ENCODE peak calls at places on chromosomes 6 and 20, in five cellular contexts. C is K562, G is adrenal gland, P is mesothelial cell of epicardium, S is cardiac muscle cell. Z is an unnamed sample.

GRCh38 chr20:37392441-37393195 is 46.7 kb downstream of the SRC start:
- DNase-seq in G (no peak), S (no peak), C (peak), P (no peak), Z (no peak)

GRCh38 chr6:121652726-121653623 is 217.5 kb downstream of the GJA1 start:
- DNase-seq in P (no peak), C (no peak), G (peak), S (no peak), Z (peak)

GRCh38 chr6:112416885-112417284 is 69.8 kb downstream of the RFPL4B start:
- DNase-seq in S (no peak), P (no peak), G (no peak), C (no peak), Z (no peak)

GRCh38 chr6:155628315-155628714 is 172.7 kb upstream of the NOX3 start:
- DNase-seq in S (no peak), P (no peak), C (peak), G (no peak), Z (no peak)

GRCh38 chr20:4217349-4217761 is 202.0 kb upstream of the RNF24 start:
- DNase-seq in G (no peak), P (no peak), C (no peak), S (no peak), Z (no peak)

GRCh38 chr6:112235956-112236355 is 18.4 kb downstream of the LAMA4 start:
- DNase-seq in S (no peak), C (no peak), G (no peak), P (no peak), Z (no peak)

GRCh38 chr6:119484598-119484997 is 135.0 kb upstream of the MAN1A1 start:
- DNase-seq in G (peak), S (peak), P (no peak), C (no peak), Z (peak)

GRCh38 chr6:114718716-114719270 is 376.0 kb upstream of the HS3ST5 start:
- DNase-seq in C (no peak), G (no peak), P (no peak), S (no peak), Z (no peak)

GRCh38 chr6:39897699-39898098 is 36.6 kb downstream of the MOCS1 start:
- DNase-seq in P (no peak), S (no peak), G (no peak), C (no peak), Z (no peak)

GRCh38 chr6:138441965-138442364 is 37.9 kb downstream of the HEBP2 start:
- DNase-seq in P (no peak), G (no peak), C (no peak), S (no peak), Z (no peak)

GRCh38 chr6:28643017-28643740 is 117.5 kb downstream of the GPX5 start:
- DNase-seq in C (peak), P (no peak), G (no peak), S (no peak), Z (peak)

GRCh38 chr6:161316531-161316930 is 42.7 kb upstream of the AGPAT4 start:
- DNase-seq in P (no peak), G (no peak), S (no peak), C (no peak), Z (no peak)

GRCh38 chr6:55319961-55320690 is 7.1 kb upstream of the GFRAL start:
- DNase-seq in C (no peak), G (no peak), P (no peak), S (peak), Z (no peak)

GRCh38 chr6:10350720-10351119 is 64.2 kb downstream of the TFAP2A start:
- DNase-seq in S (no peak), C (peak), G (no peak), P (no peak), Z (no peak)

GRCh38 chr6:157239148-157239547 is 84.2 kb downstream of the TMEM242 start:
- DNase-seq in C (no peak), P (no peak), G (no peak), S (no peak), Z (no peak)

GRCh38 chr20:45940053-45940452 is 5.6 kb downstream of the PCIF1 start:
- DNase-seq in G (no peak), C (no peak), S (no peak), P (no peak), Z (no peak)

GRCh38 chr6:13216236-13216933 is 112.0 kb downstream of the TBC1D7 start:
- DNase-seq in P (no peak), G (no peak), C (no peak), S (no peak), Z (no peak)

GRCh38 chr6:17536586-17536985 is 63.5 kb upstream of the FAM8A1 start:
- DNase-seq in S (no peak), P (no peak), C (no peak), G (no peak), Z (no peak)

GRCh38 chr6:16698988-16699868 is 62.0 kb downstream of the ATXN1 start:
- DNase-seq in C (no peak), G (no peak), P (no peak), S (no peak), Z (no peak)

GRCh38 chr6:134063966-134064445 is 11.6 kb upstream of the SLC2A12 start:
- DNase-seq in S (peak), C (peak), G (peak), P (no peak), Z (peak)

GRCh38 chr6:100035873-100036653 is 42.0 kb upstream of the MCHR2 start:
- DNase-seq in C (no peak), S (no peak), G (no peak), P (no peak), Z (no peak)

GRCh38 chr6:15754035-15754705 is 91.3 kb upstream of the DTNBP1 start:
- DNase-seq in S (no peak), P (no peak), G (no peak), C (peak), Z (no peak)

GRCh38 chr6:44569931-44570385 is 182.5 kb downstream of the CDC5L start:
- DNase-seq in S (no peak), G (peak), C (no peak), P (no peak), Z (no peak)

GRCh38 chr6:3176562-3177355 is 19.4 kb upstream of the TUBB2A start:
- DNase-seq in G (peak), P (no peak), S (no peak), C (peak), Z (no peak)

GRCh38 chr20:25300496-25301170 is 52.7 kb downstream of the PYGB start:
- DNase-seq in S (no peak), C (no peak), G (no peak), P (no peak), Z (no peak)

GRCh38 chr6:88374556-88374955 is 208.4 kb upstream of the CNR1 start:
- DNase-seq in C (no peak), S (no peak), P (no peak), G (no peak), Z (no peak)

GRCh38 chr20:25249198-25249931 is 1.5 kb downstream of the PYGB start:
- DNase-seq in P (no peak), G (no peak), S (no peak), C (no peak), Z (no peak)

GRCh38 chr6:96967957-96968871 is 43.7 kb downstream of the KLHL32 start:
- DNase-seq in C (no peak), S (no peak), G (no peak), P (no peak), Z (no peak)

GRCh38 chr6:1612902-1613301 is 3.2 kb downstream of the FOXC1 start:
- DNase-seq in C (no peak), S (no peak), G (no peak), P (no peak), Z (no peak)

GRCh38 chr6:113855500-113856010 is 1.6 kb upstream of the MARCKS start:
- DNase-seq in P (no peak), S (peak), G (no peak), C (peak), Z (peak)

GRCh38 chr6:51257938-51258337 is 439.3 kb downstream of the TFAP2B start:
- DNase-seq in S (no peak), C (no peak), G (no peak), P (no peak), Z (no peak)

GRCh38 chr6:144286503-144287393 is 1.6 kb downstream of the UTRN start:
- DNase-seq in S (peak), G (peak), C (peak), P (peak), Z (peak)

GRCh38 chr6:144007779-144008500 is at the start of gene PLAGL1:
- DNase-seq in G (peak), C (peak), P (peak), S (peak), Z (peak)

GRCh38 chr6:145809211-145809610 is 5.4 kb downstream of the FBXO30 start:
- DNase-seq in C (no peak), P (no peak), S (no peak), G (no peak), Z (no peak)

GRCh38 chr6:56334937-56335336 is 87.6 kb upstream of the COL21A1 start:
- DNase-seq in P (no peak), G (no peak), S (no peak), C (no peak), Z (no peak)

DNA sequence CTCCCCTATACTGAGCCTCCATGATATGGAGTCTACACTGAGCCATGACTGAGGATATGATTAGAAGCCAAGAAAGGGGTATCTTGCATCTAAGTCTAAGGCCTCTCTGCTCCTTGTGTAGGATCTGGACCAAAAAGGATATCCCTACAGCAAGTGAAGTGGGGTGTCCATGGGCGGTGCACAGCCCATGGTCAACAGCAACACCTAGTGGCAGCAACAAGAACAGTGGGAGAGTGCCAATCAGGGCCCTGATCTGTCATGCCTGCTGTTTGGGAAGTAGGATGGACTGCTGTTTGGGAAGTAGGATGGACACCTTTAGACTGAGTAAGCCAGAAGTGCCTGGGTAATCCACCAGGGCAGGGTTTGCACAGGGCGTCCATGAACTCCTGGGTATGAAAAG is 22.4 kb downstream of the PTGIS start:
- DNase-seq in C (peak), G (no peak), P (no peak), S (no peak), Z (no peak)
- TF ChIP-seq CTCF in C (peak), G (no peak), P (no peak), S (peak), Z (peak)

GRCh38 chr6:8814440-8815000 is 379.2 kb upstream of the SLC35B3 start:
- DNase-seq in S (no peak), C (no peak), G (no peak), P (no peak), Z (no peak)
- TF ChIP-seq CTCF in S (no peak), C (no peak), G (no peak), P (no peak), Z (no peak)

DNA sequence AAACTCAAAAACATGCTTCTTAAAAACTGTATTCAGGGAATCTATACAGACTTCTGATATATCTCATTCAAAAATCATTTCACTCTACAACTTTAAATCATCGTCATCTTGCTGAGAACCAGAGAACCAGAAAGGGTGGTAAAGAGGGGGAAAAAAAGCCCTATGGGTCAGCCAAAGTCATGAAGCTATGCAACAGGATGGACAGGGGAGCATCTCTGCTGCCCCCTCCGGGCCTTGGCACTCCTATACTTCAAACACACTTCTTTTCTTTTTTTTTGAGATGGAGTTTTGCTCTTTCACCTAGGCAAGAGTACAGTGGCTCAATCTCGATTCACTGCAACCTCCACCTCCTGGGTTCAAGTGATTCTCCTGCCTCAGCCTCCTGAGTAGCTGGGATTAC is 73.5 kb upstream of the NFATC2 start:
- DNase-seq in C (no peak), P (no peak), S (no peak), G (no peak), Z (no peak)
- TF ChIP-seq CTCF in C (peak), P (no peak), S (no peak), G (no peak), Z (peak)

DNA sequence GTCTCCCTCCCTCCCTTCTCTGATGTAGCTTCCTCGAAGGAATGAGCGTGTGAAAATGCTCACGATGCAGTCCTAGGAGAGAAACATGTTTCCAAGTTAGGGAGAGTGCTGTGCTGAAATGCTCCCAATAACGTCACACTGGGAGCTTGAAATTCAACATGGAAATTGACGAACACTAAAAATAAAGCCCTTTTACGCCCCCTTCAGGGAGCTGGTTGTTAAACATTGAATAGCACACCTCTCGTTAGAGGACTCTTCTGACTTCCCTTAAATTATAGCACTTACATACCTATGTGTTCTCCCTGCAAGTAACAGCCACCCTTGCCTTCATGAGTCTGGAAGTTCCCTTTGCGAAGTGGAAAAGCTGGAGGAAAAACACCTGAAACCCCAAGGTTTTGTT is 88.6 kb downstream of the BFSP1 start:
- DNase-seq in C (peak), G (no peak), S (peak), P (no peak), Z (no peak)
- TF ChIP-seq CTCF in C (peak), G (no peak), S (no peak), P (no peak), Z (no peak)

DNA sequence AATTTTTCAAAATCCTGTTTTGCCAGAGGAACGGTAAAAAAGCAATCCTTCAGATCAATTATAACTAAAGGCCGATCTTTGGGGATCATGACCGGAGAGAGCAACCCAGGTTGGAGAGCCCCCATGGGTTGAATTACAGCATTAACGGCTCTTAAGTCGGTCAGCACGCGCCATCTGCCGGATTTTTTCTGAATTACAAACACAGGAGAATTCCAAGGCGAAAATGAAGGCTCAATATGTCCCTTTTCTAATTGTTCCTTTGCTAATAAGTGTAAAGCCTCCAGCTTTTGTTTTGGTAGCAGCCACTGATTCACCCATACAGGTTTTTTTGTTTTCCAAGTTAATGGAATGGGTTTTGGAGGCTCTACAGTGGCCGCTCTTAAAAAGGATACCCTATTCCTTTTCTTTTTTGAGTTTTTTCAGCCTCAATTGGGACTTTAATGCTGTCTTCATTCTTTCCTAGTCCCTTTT is 16.9 kb upstream of the PTCRA start:
- DNase-seq in C (peak), P (peak), S (peak), G (peak), Z (peak)
- TF ChIP-seq CTCF in C (peak), P (peak), S (peak), G (peak), Z (peak)

DNA sequence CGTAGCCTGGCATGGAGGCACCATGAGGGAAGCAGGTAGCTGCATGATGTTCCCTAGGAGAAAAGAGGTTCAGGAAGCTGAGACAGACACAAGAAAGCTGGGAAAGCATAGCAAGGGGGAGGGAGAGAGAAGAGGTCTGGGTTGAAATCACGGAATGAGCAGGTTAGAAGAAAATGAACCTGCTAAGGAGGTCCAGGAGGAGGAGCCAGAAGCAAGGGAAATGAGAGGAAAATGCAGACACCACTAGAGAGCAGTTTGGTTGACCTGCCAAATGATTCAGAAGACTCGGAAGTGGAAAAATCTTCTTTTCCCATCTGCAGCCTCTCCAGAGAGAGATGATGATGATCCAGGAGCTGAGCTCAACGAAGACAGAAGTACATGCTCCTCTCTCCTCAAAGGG is 70.9 kb downstream of the VIP start:
- DNase-seq in G (no peak), S (no peak), C (no peak), P (no peak), Z (no peak)
- TF ChIP-seq CTCF in G (no peak), S (no peak), C (peak), P (no peak), Z (no peak)

DNA sequence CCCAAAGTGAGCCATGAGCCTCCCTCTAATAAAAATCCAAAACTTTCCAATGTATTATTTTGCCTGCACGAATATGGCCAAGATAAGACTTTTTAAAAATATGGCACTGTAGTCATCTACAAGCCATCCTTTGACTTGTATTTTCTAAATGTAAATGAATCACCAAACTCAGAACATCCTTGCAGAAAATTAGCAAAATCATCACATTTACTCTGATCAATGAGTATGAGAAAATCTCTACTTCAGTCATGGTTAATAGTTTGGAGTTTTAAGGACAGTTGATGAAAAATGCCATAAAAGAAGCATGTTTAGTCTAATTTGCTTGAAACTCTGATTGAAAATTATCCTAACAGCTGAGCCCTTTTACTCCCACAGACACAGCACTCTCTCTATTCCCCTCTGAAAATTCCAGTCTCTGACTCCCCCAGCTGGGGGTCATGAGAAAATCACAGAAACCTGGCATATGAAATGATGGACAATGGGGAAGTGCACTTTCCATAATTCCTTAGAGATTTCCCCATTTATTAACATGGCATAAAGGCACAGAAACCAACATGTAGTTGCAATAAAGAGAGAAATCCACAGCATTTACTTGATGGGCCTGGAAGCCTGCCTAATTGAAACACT is 214.1 kb downstream of the WDR27 start:
- DNase-seq in C (no peak), G (no peak), S (no peak), P (no peak), Z (peak)
- TF ChIP-seq CTCF in C (peak), G (peak), S (peak), P (no peak), Z (no peak)